ENCODE peak calls at places on chromosomes 3 and 15, in four cellular contexts. F is lower lobe of right lung, P is A549, T is testis. M is an unnamed sample.

GRCh38 chr3:26102376-26103110 is 312.7 kb downstream of the OXSM start:
- DNase-seq in F (no peak), P (no peak), T (no peak), M (no peak)

GRCh38 chr3:70108072-70108471 is 108.5 kb downstream of the SAMMSON start:
- DNase-seq in F (peak; percentile 54), P (no peak), T (peak; percentile 66), M (no peak)

GRCh38 chr15:40766906-40767837 is 2.6 kb upstream of the C15orf62 start:
- DNase-seq in F (peak; percentile 39), P (no peak), T (no peak), M (no peak)

GRCh38 chr3:119912220-119912619 is 130.3 kb downstream of the NR1I2 start:
- DNase-seq in F (no peak), P (no peak), T (no peak), M (no peak)

GRCh38 chr3:117660941-117661635 is 951.5 kb downstream of the TUSC7 start:
- DNase-seq in F (no peak), P (no peak), T (no peak), M (no peak)

GRCh38 chr3:112858410-112859069 is 11.9 kb upstream of the CD200R1L start:
- DNase-seq in F (no peak), P (no peak), T (no peak), M (no peak)

GRCh38 chr3:98232489-98232888 is 31.6 kb upstream of the OR5H6 start:
- DNase-seq in F (no peak), P (no peak), T (no peak), M (no peak)

GRCh38 chr15:42716626-42717025 is 20.3 kb downstream of the CDAN1 start:
- DNase-seq in F (no peak), P (no peak), T (no peak), M (no peak)

GRCh38 chr15:82709081-82709420 is 624 bp downstream of the AP3B2 start:
- DNase-seq in F (no peak), P (no peak), T (peak; percentile 18), M (no peak)

GRCh38 chr3:61562042-61562809 is 855 bp downstream of the PTPRG start:
- DNase-seq in F (no peak), P (peak; percentile 10), T (no peak), M (peak; percentile 27)

GRCh38 chr3:178353292-178353814 is 182.9 kb upstream of the KCNMB2 start:
- DNase-seq in F (no peak), P (no peak), T (no peak), M (no peak)

GRCh38 chr15:99331366-99331765 is 80.1 kb downstream of the LRRC28 start:
- DNase-seq in F (no peak), P (no peak), T (no peak), M (no peak)

DNA sequence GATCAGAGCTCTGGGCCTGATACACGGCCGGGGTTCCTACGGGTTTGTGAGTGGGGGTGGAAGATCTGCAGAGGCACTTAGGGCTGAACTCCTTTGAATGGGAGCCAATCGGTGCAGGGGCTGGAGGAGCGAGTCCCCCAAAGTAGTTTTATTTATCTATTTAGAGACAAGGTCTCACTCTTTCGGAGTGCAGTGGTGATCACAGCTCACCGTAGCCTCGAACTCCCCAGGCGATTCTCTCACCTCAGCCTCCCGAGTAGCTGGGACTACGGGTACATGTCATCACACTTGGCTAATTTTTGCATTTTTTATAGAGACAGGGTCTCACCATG is 1.6 kb upstream of the CELSR3 start:
- DNase-seq in F (no peak), P (no peak), T (no peak), M (no peak)
- H3K4me3 ChIP-seq in F (peak overlapping the region; percentile 66), P (no peak overlapping the region), T (peak overlapping the region; percentile 53), M (peak overlapping the region; percentile 70)

GRCh38 chr3:52184690-52185089 is 13.3 kb upstream of the ALAS1 start:
- DNase-seq in F (no peak), P (no peak), T (no peak), M (no peak)
- H3K27ac ChIP-seq in F (no peak overlapping the region), P (no peak overlapping the region), T (no peak overlapping the region), M (no peak overlapping the region)

GRCh38 chr3:132407025-132407424 is 10.3 kb upstream of the DNAJC13 start:
- DNase-seq in F (no peak), P (no peak), T (no peak), M (no peak)
- H3K4me1 ChIP-seq in F (peaks cover 19% of the 10 kb centered on the region), P (no peaks in the 10 kb centered on the region), T (no peaks in the 10 kb centered on the region), M (no peaks in the 10 kb centered on the region)

DNA sequence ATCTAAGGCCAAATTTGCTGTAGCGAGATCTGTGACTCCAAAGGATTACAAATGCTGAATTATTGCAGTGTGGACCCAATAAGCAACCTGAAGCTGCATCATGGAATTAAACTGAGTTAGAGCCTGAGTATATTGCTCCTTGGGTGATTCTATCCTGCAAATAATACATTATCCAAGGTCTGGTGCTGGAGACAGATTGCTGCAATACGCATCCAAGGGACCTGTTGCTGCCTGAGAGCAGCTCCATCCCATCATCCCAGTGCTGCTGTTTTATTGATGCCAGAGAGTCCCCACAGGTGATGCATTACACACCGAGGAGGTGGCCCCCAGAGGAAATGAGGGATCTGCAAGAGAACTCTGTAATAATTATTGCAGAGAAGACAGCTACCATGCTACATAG is 31.6 kb upstream of the PCSK6 start:
- DNase-seq in F (no peak), P (no peak), T (no peak), M (no peak)
- H3K4me3 ChIP-seq in F (no peak overlapping the region), P (no peak overlapping the region), T (no peak overlapping the region), M (no peak overlapping the region)

DNA sequence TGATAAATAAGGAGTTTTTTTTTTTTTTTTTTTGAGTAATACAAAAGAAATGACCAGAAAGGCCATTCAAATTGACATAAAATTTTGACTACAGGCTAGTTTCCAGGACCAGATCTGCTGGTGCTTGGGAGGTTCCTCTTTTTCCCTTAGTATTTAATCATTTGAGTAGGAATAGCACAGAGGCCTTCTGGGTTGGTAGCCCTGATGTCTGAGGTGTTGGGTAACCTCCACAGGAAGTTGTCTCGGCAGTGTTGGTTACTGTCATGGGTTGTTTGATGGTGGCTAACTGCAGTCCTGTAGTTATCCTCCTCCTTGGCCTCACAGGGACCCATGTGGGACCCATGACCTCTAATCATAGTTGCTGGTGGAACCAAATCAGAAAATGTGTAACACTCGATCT is 91.1 kb downstream of the USP13 start:
- DNase-seq in F (no peak), P (no peak), T (no peak), M (no peak)
- H3K27ac ChIP-seq in F (no peak overlapping the region), P (no peak overlapping the region), T (no peak overlapping the region), M (no peak overlapping the region)

DNA sequence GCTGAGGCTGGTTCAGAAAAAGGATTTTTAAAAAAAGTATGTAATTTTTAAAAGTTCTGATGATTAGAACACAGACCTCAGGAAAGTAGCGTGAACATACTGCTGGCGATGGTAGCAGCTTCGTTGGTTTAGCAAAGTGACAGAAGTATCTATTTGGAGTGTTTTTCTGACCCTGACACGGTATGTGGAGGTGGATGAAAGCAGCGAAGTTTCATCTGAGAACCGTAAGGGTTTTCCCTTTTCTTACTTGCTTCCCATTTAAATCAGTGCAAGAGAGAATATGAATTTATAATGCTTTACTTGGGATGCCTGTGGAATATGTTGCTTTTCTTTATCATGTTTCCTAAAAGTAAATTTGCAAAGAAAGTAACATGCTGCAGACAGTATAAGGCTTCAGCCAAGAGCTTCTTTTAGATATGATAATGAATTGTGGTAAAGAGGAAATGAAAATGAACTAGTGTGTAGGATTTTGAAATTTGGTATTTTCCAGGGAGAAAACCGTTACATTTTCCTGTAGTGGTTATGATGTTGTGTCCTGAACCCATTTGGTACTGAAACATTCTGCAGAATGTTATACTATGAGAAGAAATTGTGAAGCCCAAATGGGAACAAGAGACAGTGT is 3.9 kb downstream of the CHST2 start:
- DNase-seq in F (no peak), P (no peak), T (no peak), M (no peak)
- H3K4me1 ChIP-seq in F (peaks cover 56% of the 10 kb centered on the region), P (peaks cover 9% of the 10 kb centered on the region), T (peaks cover 2% of the 10 kb centered on the region), M (peaks cover 27% of the 10 kb centered on the region)

GRCh38 chr3:155441026-155441425 is 147.5 kb upstream of the STRIT1 start:
- DNase-seq in F (no peak), P (no peak), T (no peak), M (no peak)

GRCh38 chr3:155442066-155442465 is 148.6 kb upstream of the STRIT1 start:
- DNase-seq in F (no peak), P (no peak), T (no peak), M (no peak)

GRCh38 chr3:155443821-155444220 is 150.3 kb upstream of the STRIT1 start:
- DNase-seq in F (no peak), P (no peak), T (no peak), M (no peak)

GRCh38 chr3:155444771-155445170 is 151.3 kb upstream of the STRIT1 start:
- DNase-seq in F (no peak), P (no peak), T (no peak), M (no peak)

DNA sequence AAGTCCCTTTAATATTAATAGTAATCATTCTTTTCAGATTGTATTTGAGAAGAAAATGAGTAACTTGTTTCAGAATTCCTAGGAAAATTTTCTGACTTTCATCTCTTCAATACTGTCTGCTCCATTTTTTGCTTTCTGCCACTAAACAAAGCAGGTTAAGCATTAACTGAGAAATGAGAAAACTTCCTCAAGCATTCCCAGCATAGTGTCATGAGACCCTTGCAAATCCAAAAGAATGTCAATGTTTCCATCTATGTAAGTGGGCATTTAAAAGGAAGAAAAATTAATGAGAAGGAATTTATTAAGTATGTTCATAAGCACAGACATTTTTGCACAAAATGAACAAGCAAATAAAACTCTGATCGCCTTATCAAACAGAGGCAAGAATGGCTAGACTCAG is 148.0 kb upstream of the STRIT1 start:
- DNase-seq in F (no peak), P (no peak), T (no peak), M (no peak)
- H3K4me3 ChIP-seq in F (no peak overlapping the region), P (no peak overlapping the region), T (no peak overlapping the region), M (no peak overlapping the region)

DNA sequence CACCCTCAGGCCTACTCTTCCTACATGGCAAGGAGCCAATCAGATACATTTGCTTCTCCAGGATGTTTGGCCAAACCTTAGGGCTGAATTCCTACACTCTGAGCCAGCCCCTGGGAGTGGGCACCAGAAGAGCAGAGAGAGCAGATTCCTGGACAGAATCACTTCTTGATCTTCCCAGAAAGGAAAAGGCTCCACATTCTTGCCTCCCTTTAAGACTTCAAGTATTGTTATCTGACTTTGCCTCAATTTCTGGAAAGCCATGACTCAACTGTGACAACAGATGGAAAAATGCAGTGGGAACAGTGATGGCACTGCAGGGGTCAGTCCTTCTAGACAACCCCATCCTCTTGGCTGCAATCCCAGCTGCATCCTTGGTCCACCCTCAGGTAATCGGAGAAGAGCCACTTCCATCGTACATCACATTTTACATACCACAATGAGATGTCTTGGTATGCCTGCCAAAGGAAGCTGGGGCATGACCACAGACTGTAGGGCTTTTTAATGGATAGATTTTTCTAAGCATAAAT is 21.0 kb downstream of the SLCO2A1 start:
- DNase-seq in F (no peak), P (no peak), T (no peak), M (no peak)
- H3K27ac ChIP-seq in F (no peak overlapping the region), P (no peak overlapping the region), T (no peak overlapping the region), M (no peak overlapping the region)

GRCh38 chr3:99503350-99503749 is 135.0 kb upstream of the COL8A1 start:
- DNase-seq in F (no peak), P (no peak), T (no peak), M (no peak)

GRCh38 chr3:99502871-99503270 is 135.5 kb upstream of the COL8A1 start:
- DNase-seq in F (no peak), P (no peak), T (no peak), M (no peak)

GRCh38 chr3:99505200-99505599 is 133.2 kb upstream of the COL8A1 start:
- DNase-seq in F (no peak), P (no peak), T (no peak), M (no peak)

GRCh38 chr3:99504258-99504657 is 134.1 kb upstream of the COL8A1 start:
- DNase-seq in F (no peak), P (no peak), T (no peak), M (no peak)

GRCh38 chr3:99505646-99506269 is 132.6 kb upstream of the COL8A1 start:
- DNase-seq in F (peak; percentile 51), P (no peak), T (peak; percentile 23), M (no peak)
- H3K4me1 ChIP-seq in F (peaks cover 12% of the 10 kb centered on the region), P (no peaks in the 10 kb centered on the region), T (peaks cover 18% of the 10 kb centered on the region), M (no peaks in the 10 kb centered on the region)

M was measured in naive thymus-derived CD4-positive, alpha-beta T cell.